ENCODE peak calls at places on chromosomes 7 and 10, in seven cellular contexts. X is PC-3; K is dorsolateral prefrontal cortex; S is mesendoderm; M is stimulated activated CD4-positive, alpha-beta T cell treated with anti-CD3 and anti-CD28 coated beads, Interleukin-12 subunit alpha, Interleukin-12 subunit beta, amount 100 ng/mL, for 4 hours; D is KBM-7; P is left ventricle myocardium inferior. V is an unnamed sample.

GRCh38 chr7:37977243-37977642 is 56.8 kb downstream of the EPDR1 start:
- DNase-seq in X (peak), K (no peak), S (no peak), M (no peak), D (peak), P (no peak), V (peak)

GRCh38 chr7:126659124-126659523 is 593.6 kb downstream of the GRM8 start:
- DNase-seq in X (no peak), K (no peak), S (no peak), M (no peak), D (peak), P (no peak), V (no peak)

GRCh38 chr10:104170610-104171269 is 48.8 kb downstream of the SFR1 start:
- DNase-seq in X (no peak), K (no peak), S (no peak), M (no peak), D (no peak), P (no peak), V (no peak)

GRCh38 chr10:130929422-130930325 is 381.8 kb downstream of the TCERG1L start:
- DNase-seq in X (no peak), K (no peak), S (no peak), M (no peak), D (no peak), P (no peak), V (no peak)

GRCh38 chr7:90303241-90303640 is 17.9 kb downstream of the FAM237B start:
- DNase-seq in X (peak), K (no peak), S (no peak), M (no peak), D (no peak), P (no peak), V (no peak)

GRCh38 chr10:92074126-92074887 is 150.7 kb downstream of the BTAF1 start:
- DNase-seq in X (peak), K (no peak), S (no peak), M (no peak), D (peak), P (no peak), V (no peak)

GRCh38 chr10:7272008-7272407 is 138.8 kb downstream of the SFMBT2 start:
- DNase-seq in X (no peak), K (no peak), S (no peak), M (no peak), D (no peak), P (no peak), V (no peak)

GRCh38 chr10:4359003-4359402 is 467.0 kb upstream of the AKR1E2 start:
- DNase-seq in X (no peak), K (no peak), S (peak), M (no peak), D (no peak), P (no peak), V (no peak)

GRCh38 chr7:37728747-37729146 is 45.2 kb downstream of the GPR141 start:
- DNase-seq in X (no peak), K (no peak), S (peak), M (no peak), D (no peak), P (no peak), V (peak)